ENCODE peak calls at places on chromosome 11, in four cellular contexts. K, E, Z and C are unnamed samples.

GRCh38 chr11:130246719-130247118 is 68.0 kb downstream of the ZBTB44 start:
- DNase-seq in K (no peak), E (no peak), Z (peak; percentile 9), C (no peak)

GRCh38 chr11:132126973-132127900 is 756.8 kb downstream of the NTM start:
- DNase-seq in K (peak; percentile 36), E (peak; percentile 23), Z (peak; percentile 72), C (no peak)

GRCh38 chr11:12287374-12288211 is 89.8 kb upstream of the PARVA start:
- DNase-seq in K (peak; percentile 56), E (no peak), Z (peak; percentile 95), C (peak; percentile 39)

GRCh38 chr11:119671561-119672015 is 57.4 kb downstream of the NECTIN1 start:
- DNase-seq in K (no peak), E (no peak), Z (no peak), C (peak; percentile 36)

GRCh38 chr11:72668645-72669347 is 5.4 kb downstream of the PDE2A start:
- DNase-seq in K (peak; percentile 51), E (peak; percentile 91), Z (no peak), C (no peak)

GRCh38 chr11:118924591-118925585 is 838 bp downstream of the BCL9L start:
- DNase-seq in K (no peak), E (peak; percentile 74), Z (no peak), C (peak; percentile 71)

GRCh38 chr11:84019576-84020194 is 733.5 kb upstream of the CCDC90B start:
- DNase-seq in K (no peak), E (no peak), Z (peak; percentile 52), C (no peak)

GRCh38 chr11:26569646-26570045 is 2.4 kb downstream of the MUC15 start:
- DNase-seq in K (no peak), E (no peak), Z (no peak), C (no peak)

GRCh38 chr11:130847517-130847916 is 68.8 kb downstream of the SNX19 start:
- DNase-seq in K (no peak), E (no peak), Z (peak; percentile 69), C (no peak)

GRCh38 chr11:125494987-125495725 is 909 bp downstream of the FEZ1 start:
- DNase-seq in K (peak; percentile 53), E (peak; percentile 10), Z (no peak), C (no peak)

GRCh38 chr11:3216027-3216525 is 2.5 kb downstream of the MRGPRG start:
- DNase-seq in K (no peak), E (no peak), Z (no peak), C (no peak)

GRCh38 chr11:17646451-17647145 is 72.8 kb upstream of the MYOD1 start:
- DNase-seq in K (no peak), E (no peak), Z (no peak), C (no peak)

GRCh38 chr11:114296190-114296978 is at the start of gene NNMT:
- DNase-seq in K (no peak), E (no peak), Z (peak; percentile 80), C (no peak)

GRCh38 chr11:68646832-68647231 is 37.5 kb upstream of the GAL start:
- DNase-seq in K (no peak), E (no peak), Z (no peak), C (no peak)

GRCh38 chr11:8263109-8263768 is 439 bp downstream of the LMO1 start:
- DNase-seq in K (no peak), E (no peak), Z (no peak), C (no peak)

GRCh38 chr11:78228467-78228866 is 39.7 kb downstream of the USP35 start:
- DNase-seq in K (peak; percentile 27), E (peak; percentile 28), Z (peak; percentile 9), C (peak; percentile 82)